ENCODE peak calls at places on chromosomes 7 and 10, in seven cellular contexts. L, B, N, I, W, J and H are unnamed samples.
A peak's percentile ranks its signal among the peaks of the same experiment; 100 is the strongest.

GRCh38 chr10:11546581-11546980 is 64.9 kb downstream of the USP6NL start:
- DNase-seq in B (peak; percentile 28), I (no peak), N (no peak), J (peak; percentile 47), L (no peak), W (no peak), H (peak; percentile 51)

GRCh38 chr10:43754569-43755260 is 106.0 kb upstream of the ZNF32 start:
- DNase-seq in I (no peak), W (no peak), N (no peak), J (no peak), L (no peak), B (no peak), H (no peak)

GRCh38 chr7:2554654-2555053 is 670 bp downstream of the BRAT1 start:
- DNase-seq in B (no peak), L (no peak), J (no peak), N (peak; percentile 38), W (no peak), I (no peak), H (no peak)

GRCh38 chr7:157526604-157527003 is 189.8 kb downstream of the DNAJB6 start:
- DNase-seq in N (no peak), B (no peak), I (no peak), J (no peak), W (no peak), L (no peak), H (peak; percentile 34)

GRCh38 chr7:151806204-151806603 is 70.7 kb downstream of the PRKAG2 start:
- DNase-seq in L (no peak), J (no peak), I (no peak), B (no peak), N (no peak), W (no peak), H (no peak)

GRCh38 chr7:41702635-41703371 is at the start of gene INHBA:
- DNase-seq in L (no peak), W (no peak), N (no peak), B (peak; percentile 95), I (peak; percentile 3), J (peak; percentile 74), H (peak; percentile 27)

GRCh38 chr7:3879337-3880054 is 578.4 kb downstream of the SDK1 start:
- DNase-seq in I (no peak), B (no peak), W (no peak), N (no peak), J (no peak), L (no peak), H (no peak)

GRCh38 chr7:78472519-78472918 is 673.9 kb downstream of the PHTF2 start:
- DNase-seq in N (no peak), I (no peak), W (no peak), J (peak; percentile 84), B (peak; percentile 77), L (no peak), H (no peak)

GRCh38 chr7:3270362-3270761 is 30.7 kb upstream of the SDK1 start:
- DNase-seq in W (no peak), N (no peak), J (no peak), B (no peak), I (no peak), L (no peak), H (no peak)

GRCh38 chr10:111356571-111356970 is 279.7 kb downstream of the ADRA2A start:
- DNase-seq in I (no peak), N (no peak), J (no peak), W (no peak), L (no peak), B (no peak), H (no peak)

GRCh38 chr10:72162978-72163377 is 52.8 kb upstream of the ANAPC16 start:
- DNase-seq in J (peak; percentile 79), N (no peak), L (no peak), W (no peak), I (no peak), B (peak; percentile 90), H (no peak)

GRCh38 chr10:2111936-2112335 is 374.6 kb upstream of the ADARB2 start:
- DNase-seq in L (no peak), B (no peak), I (peak; percentile 5), J (no peak), N (no peak), W (no peak), H (peak; percentile 81)

GRCh38 chr7:73567701-73568685 is 10.4 kb downstream of the TBL2 start:
- DNase-seq in W (no peak), N (no peak), I (no peak), B (peak; percentile 42), L (no peak), J (no peak), H (no peak)